ENCODE peak calls at places on chromosomes 1 and 21, in four cellular contexts. One of them, this sample, is unnamed.

GRCh38 chr1:15428815-15429435 is 9.3 kb upstream of the CTRC start:
- DNase-seq in thoracic aorta: no peak
- DNase-seq in hepatocyte: no peak
- DNase-seq in cardiac muscle cell: no peak
- DNase-seq in this sample: no peak

GRCh38 chr21:31460985-31461384 is 116.9 kb upstream of the TIAM1 start:
- DNase-seq in thoracic aorta: no peak
- DNase-seq in cardiac muscle cell: no peak
- DNase-seq in hepatocyte: no peak
- DNase-seq in this sample: no peak

GRCh38 chr21:20996421-20997307 is 1.5 kb upstream of the NCAM2 start:
- DNase-seq in hepatocyte: peak
- DNase-seq in thoracic aorta: no peak
- DNase-seq in cardiac muscle cell: peak
- DNase-seq in this sample: no peak

GRCh38 chr1:116769561-116769977 is 15.3 kb downstream of the CD2 start:
- DNase-seq in thoracic aorta: no peak
- DNase-seq in cardiac muscle cell: peak
- DNase-seq in hepatocyte: no peak
- DNase-seq in this sample: no peak

GRCh38 chr1:45552309-45552708 is 1.7 kb downstream of the AKR1A1 start:
- DNase-seq in hepatocyte: peak
- DNase-seq in cardiac muscle cell: no peak
- DNase-seq in thoracic aorta: no peak
- DNase-seq in this sample: no peak

GRCh38 chr1:242205622-242206489 is 207.0 kb upstream of the MAP1LC3C start:
- DNase-seq in cardiac muscle cell: no peak
- DNase-seq in hepatocyte: no peak
- DNase-seq in thoracic aorta: no peak
- DNase-seq in this sample: no peak

GRCh38 chr1:44019398-44020044 is 11.7 kb downstream of the SLC6A9 start:
- DNase-seq in hepatocyte: no peak
- DNase-seq in thoracic aorta: no peak
- DNase-seq in cardiac muscle cell: no peak
- DNase-seq in this sample: no peak

GRCh38 chr1:154584267-154584994 is 16.9 kb downstream of the CHRNB2 start:
- DNase-seq in cardiac muscle cell: peak
- DNase-seq in thoracic aorta: no peak
- DNase-seq in hepatocyte: no peak
- DNase-seq in this sample: no peak

GRCh38 chr1:185741551-185741950 is 7.4 kb downstream of the HMCN1 start:
- DNase-seq in cardiac muscle cell: peak
- DNase-seq in hepatocyte: no peak
- DNase-seq in thoracic aorta: no peak
- DNase-seq in this sample: no peak

GRCh38 chr1:83508485-83509151 is 490.3 kb downstream of the TTLL7 start:
- DNase-seq in thoracic aorta: no peak
- DNase-seq in cardiac muscle cell: peak
- DNase-seq in hepatocyte: peak
- DNase-seq in this sample: no peak

GRCh38 chr1:110879758-110880606 is 7.0 kb downstream of the CD53 start:
- DNase-seq in thoracic aorta: no peak
- DNase-seq in cardiac muscle cell: no peak
- DNase-seq in hepatocyte: no peak
- DNase-seq in this sample: no peak

GRCh38 chr21:37257526-37257966 is 9.6 kb downstream of the VPS26C start:
- DNase-seq in hepatocyte: no peak
- DNase-seq in cardiac muscle cell: peak
- DNase-seq in thoracic aorta: no peak
- DNase-seq in this sample: peak
- TF ChIP-seq CTCF in hepatocyte: no peak
- TF ChIP-seq CTCF in cardiac muscle cell: no peak
- TF ChIP-seq CTCF in thoracic aorta: no peak
- TF ChIP-seq CTCF in this sample: no peak

GRCh38 chr1:169634877-169635276 is 5.0 kb upstream of the SELP start:
- DNase-seq in cardiac muscle cell: no peak
- DNase-seq in thoracic aorta: no peak
- DNase-seq in hepatocyte: no peak
- DNase-seq in this sample: no peak
- TF ChIP-seq CTCF in cardiac muscle cell: no peak
- TF ChIP-seq CTCF in thoracic aorta: no peak
- TF ChIP-seq CTCF in hepatocyte: no peak
- TF ChIP-seq CTCF in this sample: no peak

GRCh38 chr1:3898994-3899775 is 887 bp downstream of the C1orf174 start:
- DNase-seq in thoracic aorta: no peak
- DNase-seq in cardiac muscle cell: peak
- DNase-seq in hepatocyte: peak
- DNase-seq in this sample: no peak
- TF ChIP-seq CTCF in thoracic aorta: no peak
- TF ChIP-seq CTCF in cardiac muscle cell: no peak
- TF ChIP-seq CTCF in hepatocyte: no peak
- TF ChIP-seq CTCF in this sample: no peak

GRCh38 chr21:46325073-46325912 is 1.3 kb downstream of the PCNT start:
- DNase-seq in thoracic aorta: no peak
- DNase-seq in cardiac muscle cell: peak
- DNase-seq in hepatocyte: peak
- DNase-seq in this sample: peak
- TF ChIP-seq CTCF in thoracic aorta: no peak
- TF ChIP-seq CTCF in cardiac muscle cell: peak
- TF ChIP-seq CTCF in hepatocyte: peak
- TF ChIP-seq CTCF in this sample: peak

This sample was measured in neural crest cell.